ENCODE peak calls at places on chromosomes 6 and 20, in seven cellular contexts. O, Z, K, R, E, Y and P are unnamed samples. For H3K4me1, the result is how much of the 10 kb centered on the place peaks cover.

GRCh38 chr6:28927856-28928255 is 4.1 kb upstream of the TRIM27 start:
- DNase-seq in R (no peak), Y (no peak), K (no peak), Z (no peak), O (no peak), E (no peak), P (no peak)

GRCh38 chr6:126926926-126927325 is 191.5 kb upstream of the RSPO3 start:
- DNase-seq in Y (no peak), K (no peak), E (no peak), R (no peak), Z (no peak), O (no peak), P (no peak)

GRCh38 chr6:117916483-117916882 is 9.4 kb downstream of the SLC35F1 start:
- DNase-seq in O (no peak), E (no peak), K (no peak), Y (no peak), Z (no peak), R (no peak), P (no peak)

GRCh38 chr6:27608916-27609883 is 136.3 kb upstream of the ZNF184 start:
- DNase-seq in Z (no peak), O (peak), R (peak), K (no peak), Y (peak), E (no peak), P (no peak)

GRCh38 chr6:167709196-167709595 is 117.5 kb upstream of the AFDN start:
- DNase-seq in E (no peak), Z (no peak), R (no peak), K (peak), O (no peak), Y (no peak), P (no peak)

GRCh38 chr20:24465730-24466129 is 3.7 kb upstream of the SYNDIG1 start:
- DNase-seq in R (no peak), K (no peak), E (no peak), Y (peak), Z (peak), O (no peak), P (no peak)

GRCh38 chr6:156174026-156174880 is 602.9 kb upstream of the ARID1B start:
- DNase-seq in R (no peak), E (no peak), O (no peak), Y (no peak), Z (no peak), K (no peak), P (no peak)

GRCh38 chr20:37202267-37202943 is 23.1 kb upstream of the MROH8 start:
- DNase-seq in E (no peak), O (peak), R (peak), Y (peak), Z (no peak), K (peak), P (peak)

GRCh38 chr6:162907876-162908481 is 180.2 kb downstream of the PACRG start:
- DNase-seq in R (no peak), O (no peak), K (no peak), E (no peak), Z (no peak), Y (peak), P (no peak)

GRCh38 chr20:43506238-43506637 is 1.3 kb upstream of the L3MBTL1 start:
- DNase-seq in O (no peak), K (no peak), Y (no peak), R (no peak), E (no peak), Z (no peak), P (no peak)

GRCh38 chr6:35524380-35525020 is 11.8 kb upstream of the TULP1 start:
- DNase-seq in O (no peak), E (no peak), K (no peak), Y (no peak), R (no peak), Z (no peak), P (no peak)

GRCh38 chr6:25124216-25124615 is 155.0 kb upstream of the CARMIL1 start:
- DNase-seq in Y (no peak), R (no peak), Z (no peak), E (no peak), K (no peak), O (no peak), P (no peak)

GRCh38 chr6:90458353-90459224 is 128.3 kb downstream of the MAP3K7 start:
- DNase-seq in E (no peak), Z (peak), O (no peak), R (peak), K (no peak), Y (peak), P (peak)

GRCh38 chr6:35736293-35736894 is 438 bp upstream of the ARMC12 start:
- DNase-seq in O (peak), E (peak), Z (peak), R (peak), Y (peak), K (peak), P (peak)

GRCh38 chr20:953742-954141 is 37.6 kb upstream of the ANGPT4 start:
- DNase-seq in E (no peak), Y (peak), R (no peak), K (peak), O (no peak), Z (no peak), P (no peak)

GRCh38 chr6:168035098-168035660 is 37.7 kb downstream of the KIF25 start:
- DNase-seq in R (no peak), O (peak), E (peak), Y (peak), K (peak), Z (peak), P (peak)

GRCh38 chr6:84065718-84066290 is 32.2 kb downstream of the MRAP2 start:
- DNase-seq in O (no peak), E (no peak), R (no peak), Y (peak), K (no peak), Z (no peak), P (no peak)

GRCh38 chr6:37556884-37557644 is 57.4 kb upstream of the CCDC167 start:
- DNase-seq in Z (no peak), E (no peak), R (no peak), O (no peak), K (no peak), Y (no peak), P (no peak)

GRCh38 chr20:62370115-62370806 is 3.1 kb upstream of the LAMA5 start:
- DNase-seq in R (no peak), Z (no peak), O (no peak), Y (peak), K (no peak), E (no peak), P (no peak)

GRCh38 chr6:108526739-108527174 is 34.0 kb upstream of the FOXO3 start:
- DNase-seq in R (peak), O (peak), K (peak), Y (peak), Z (no peak), E (no peak), P (no peak)

GRCh38 chr20:19975901-19976300 is 41.3 kb upstream of the NAA20 start:
- DNase-seq in K (no peak), R (no peak), E (peak), O (peak), Y (peak), Z (peak), P (no peak)

GRCh38 chr6:16498237-16498636 is 259.9 kb downstream of the GMPR start:
- DNase-seq in O (no peak), R (no peak), K (no peak), Z (no peak), E (no peak), Y (no peak), P (no peak)

GRCh38 chr6:40809627-40810026 is 222.5 kb upstream of the LRFN2 start:
- DNase-seq in O (no peak), K (no peak), Y (peak), E (no peak), Z (no peak), R (no peak), P (no peak)

GRCh38 chr20:37927410-37928048 is 24.6 kb downstream of the VSTM2L start:
- DNase-seq in R (no peak), K (no peak), O (no peak), Y (no peak), E (no peak), Z (no peak), P (no peak)

DNA sequence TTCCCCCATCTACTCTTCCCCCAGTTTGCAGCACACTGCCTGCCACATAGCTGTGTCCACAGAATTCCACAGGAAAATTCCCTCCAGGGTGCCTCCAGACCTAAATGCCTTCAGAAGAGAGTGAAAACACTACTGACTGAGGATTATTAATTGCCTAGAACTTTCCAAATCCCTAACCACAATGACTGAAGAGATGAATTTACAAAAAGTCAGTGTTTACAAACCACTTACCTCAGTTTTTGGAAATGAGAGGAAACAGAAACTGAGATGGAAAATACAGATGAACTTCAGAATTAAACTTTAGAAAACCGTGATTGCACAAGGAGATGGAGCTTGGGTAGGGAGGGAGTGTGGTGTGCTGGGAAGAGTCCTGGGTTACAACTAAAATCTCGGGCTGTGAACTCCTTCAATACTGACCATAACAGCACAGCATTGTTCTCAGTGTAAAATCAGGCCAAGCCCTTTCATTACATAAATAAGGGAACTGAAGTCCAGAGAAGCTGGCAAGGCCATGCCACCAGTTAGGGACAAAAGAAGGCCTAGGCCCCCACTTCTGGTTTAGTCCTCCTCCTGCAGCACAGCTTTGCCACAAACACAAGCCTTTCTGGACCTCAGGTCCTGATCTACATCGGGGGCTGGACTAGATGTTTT is 4.1 kb downstream of the ELMO2 start:
- DNase-seq in R (no peak), O (no peak), E (no peak), Z (no peak), K (no peak), Y (peak), P (no peak)
- H3K4me1 ChIP-seq in R (half or more), O (half or more), E (half or more), Z (half or more), K (under half), Y (half or more), P (under half)

DNA sequence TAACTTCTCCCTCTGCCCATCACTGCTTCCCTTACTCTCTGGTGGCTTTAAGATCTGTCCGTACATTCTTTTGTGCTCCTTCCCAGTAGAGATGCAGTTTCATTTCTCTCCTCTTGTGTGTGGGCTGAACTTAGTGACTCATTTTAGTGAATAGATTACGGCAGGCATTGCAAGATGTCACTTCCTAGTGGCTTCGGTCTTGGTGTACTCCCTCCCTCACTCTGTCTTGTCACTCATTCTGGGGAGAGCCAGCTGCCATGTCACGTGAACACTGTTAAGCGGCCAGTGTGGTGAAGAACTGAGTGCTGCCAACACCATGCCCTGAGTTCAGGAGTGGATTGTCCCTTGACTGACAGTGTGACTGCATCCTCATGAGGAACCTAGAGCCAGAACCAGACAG is 115.9 kb downstream of the OTOR start:
- DNase-seq in Z (no peak), O (no peak), E (no peak), Y (peak), R (no peak), K (no peak), P (no peak)
- H3K4me1 ChIP-seq in Z (under half), O (under half), E (under half), Y (under half), R (under half), K (under half), P (under half)

GRCh38 chr6:132961610-132962009 is 147.2 kb downstream of the RPS12 start:
- DNase-seq in E (no peak), O (no peak), K (no peak), R (no peak), Z (no peak), Y (peak), P (no peak)

GRCh38 chr6:132962936-132963579 is 148.7 kb downstream of the RPS12 start:
- DNase-seq in R (peak), O (peak), K (peak), E (peak), Y (peak), Z (peak), P (peak)

GRCh38 chr6:132964868-132965382 is 150.6 kb downstream of the RPS12 start:
- DNase-seq in Z (no peak), O (no peak), E (no peak), R (no peak), K (no peak), Y (no peak), P (no peak)

GRCh38 chr6:132961122-132961521 is 146.8 kb downstream of the RPS12 start:
- DNase-seq in R (no peak), O (no peak), Y (peak), E (no peak), Z (no peak), K (no peak), P (no peak)

GRCh38 chr6:132964101-132964867 is 149.9 kb downstream of the RPS12 start:
- DNase-seq in O (no peak), R (no peak), K (peak), Z (no peak), Y (peak), E (no peak), P (no peak)
- H3K4me1 ChIP-seq in O (under half), R (under half), K (under half), Z (under half), Y (under half), E (under half), P (under half)

GRCh38 chr20:17732907-17733521 is 33.2 kb downstream of the BANF2 start:
- DNase-seq in E (no peak), Y (no peak), R (no peak), Z (no peak), K (no peak), O (peak), P (no peak)

GRCh38 chr20:17730069-17730468 is 30.3 kb downstream of the BANF2 start:
- DNase-seq in O (no peak), K (no peak), R (no peak), Y (no peak), Z (no peak), E (no peak), P (no peak)

GRCh38 chr20:17734374-17734773 is 34.6 kb downstream of the BANF2 start:
- DNase-seq in E (no peak), O (peak), R (no peak), Y (no peak), Z (no peak), K (no peak), P (no peak)

GRCh38 chr20:17733781-17734304 is 34.1 kb downstream of the BANF2 start:
- DNase-seq in O (peak), K (no peak), Z (no peak), E (no peak), R (no peak), Y (no peak), P (no peak)

DNA sequence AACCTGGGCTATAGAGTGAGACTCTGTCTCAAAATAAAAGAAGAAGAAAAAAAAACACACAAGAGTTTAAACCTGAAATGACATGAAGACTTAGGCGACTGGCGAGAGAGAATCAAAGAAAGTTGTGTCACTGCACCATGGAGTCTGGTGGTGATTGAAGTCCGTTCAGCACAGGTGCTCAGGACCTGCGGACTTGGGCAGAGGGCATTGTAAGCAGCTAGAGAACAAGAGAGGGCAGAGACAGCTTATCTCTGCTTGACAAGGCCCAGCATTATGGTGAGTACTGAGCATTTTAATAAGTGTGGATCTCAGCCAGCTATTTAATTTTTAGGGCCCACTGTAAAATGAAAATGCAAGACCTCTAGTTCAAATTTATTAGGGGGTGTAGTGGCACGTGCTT is 31.5 kb downstream of the BANF2 start:
- DNase-seq in Y (no peak), R (no peak), K (no peak), Z (no peak), E (no peak), O (no peak), P (no peak)
- H3K4me1 ChIP-seq in Y (under half), R (under half), K (under half), Z (under half), E (under half), O (under half), P (under half)

DNA sequence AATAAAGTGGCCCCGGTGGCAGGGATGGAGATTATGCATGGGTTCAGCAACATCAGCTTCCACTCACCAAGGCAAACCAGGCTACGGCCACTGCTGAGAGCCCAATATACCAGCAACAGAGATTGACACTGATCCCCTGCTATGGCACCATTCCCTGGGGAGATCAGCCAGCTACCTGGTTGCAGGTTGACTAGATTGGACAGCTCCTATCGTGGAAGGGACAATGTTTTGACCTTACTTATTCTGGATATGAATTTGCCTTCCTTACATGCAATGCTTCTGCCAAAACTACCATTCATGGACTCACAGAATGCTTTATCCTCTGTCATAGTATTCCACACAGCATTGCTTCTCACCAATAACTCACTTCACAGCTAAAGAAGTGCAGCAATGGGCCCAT is 174.8 kb upstream of the TNFAIP3 start:
- DNase-seq in K (no peak), E (no peak), Y (no peak), O (no peak), Z (no peak), R (no peak), P (no peak)
- H3K4me1 ChIP-seq in K (under half), E (under half), Y (under half), O (under half), Z (under half), R (under half), P (under half)

DNA sequence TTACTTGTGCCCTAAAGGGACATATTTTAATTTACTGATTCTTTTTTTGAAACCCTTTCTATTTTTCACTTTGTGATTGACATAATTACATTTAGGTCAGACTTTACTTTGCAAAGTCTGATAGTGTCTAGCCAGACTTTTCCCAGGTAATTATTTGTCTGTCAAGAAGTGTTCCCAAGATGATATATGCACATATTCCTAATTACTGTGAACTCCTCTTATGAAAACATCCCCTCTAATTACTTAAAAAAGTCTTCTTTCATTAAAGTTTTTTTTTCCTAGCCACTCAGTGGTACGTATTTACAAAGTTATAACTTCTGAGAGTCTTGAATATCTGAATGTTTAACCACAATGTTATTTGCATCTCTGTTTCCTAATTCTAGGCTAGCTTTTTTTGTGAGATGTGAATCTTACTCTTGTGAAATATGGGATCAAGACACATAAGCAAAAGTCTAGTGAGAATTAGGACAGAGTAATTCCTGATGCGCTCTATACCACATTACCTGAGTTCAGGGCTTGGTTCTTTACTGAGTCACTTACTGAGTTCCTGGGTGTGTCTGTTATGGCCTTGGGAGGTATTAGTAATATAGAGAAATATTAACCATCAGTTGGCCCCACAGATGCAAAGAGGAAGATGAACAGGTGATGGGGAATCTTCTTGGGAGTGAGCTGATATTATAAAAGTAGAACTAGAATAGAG is 27.9 kb downstream of the FAM83B start:
- DNase-seq in E (no peak), K (no peak), O (no peak), Z (no peak), Y (no peak), R (no peak), P (no peak)
- H3K4me1 ChIP-seq in E (under half), K (under half), O (under half), Z (under half), Y (under half), R (under half), P (under half)

DNA sequence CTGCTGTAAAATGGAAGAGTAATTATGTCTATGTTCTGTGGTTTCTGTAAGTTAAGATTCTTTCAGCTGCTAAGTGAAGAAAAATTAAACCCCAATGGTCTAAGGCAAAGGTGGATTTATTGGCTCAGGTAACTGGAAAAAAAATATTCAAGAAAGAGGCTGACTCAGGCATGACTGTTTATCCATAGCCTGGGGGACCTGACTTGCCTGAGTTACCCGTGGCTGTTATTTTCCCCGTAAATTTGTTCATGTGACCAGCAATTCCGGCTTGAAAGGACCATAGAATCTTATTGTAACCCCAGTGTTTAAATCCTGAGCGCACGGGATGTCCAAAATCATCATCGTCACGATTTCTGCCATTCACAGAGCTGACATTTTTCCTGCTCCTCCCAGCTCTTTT is 32.3 kb upstream of the SULF2 start:
- DNase-seq in R (no peak), Z (no peak), Y (no peak), K (no peak), E (no peak), O (no peak), P (no peak)
- H3K4me1 ChIP-seq in R (under half), Z (under half), Y (under half), K (under half), E (under half), O (under half), P (under half)

GRCh38 chr20:41175201-41175651 is 37.9 kb downstream of the PLCG1 start:
- DNase-seq in K (no peak), Y (no peak), O (no peak), Z (no peak), E (peak), R (no peak), P (no peak)

GRCh38 chr20:41174373-41174772 is 37.0 kb downstream of the PLCG1 start:
- DNase-seq in Y (no peak), R (no peak), O (peak), E (peak), Z (no peak), K (no peak), P (no peak)

GRCh38 chr20:41175727-41176330 is 38.5 kb downstream of the PLCG1 start:
- DNase-seq in Z (no peak), Y (no peak), R (no peak), E (peak), O (no peak), K (no peak), P (no peak)

GRCh38 chr20:41173791-41174341 is 36.5 kb downstream of the PLCG1 start:
- DNase-seq in R (no peak), E (peak), K (no peak), Z (no peak), O (peak), Y (no peak), P (no peak)

GRCh38 chr20:41174782-41175181 is 37.4 kb downstream of the PLCG1 start:
- DNase-seq in Y (peak), K (no peak), E (peak), R (no peak), Z (peak), O (no peak), P (no peak)
- H3K4me1 ChIP-seq in Y (under half), K (under half), E (half or more), R (under half), Z (half or more), O (under half), P (under half)